ENCODE peak calls at places on chromosomes 6 and 20, in eight cellular contexts. I is sigmoid colon, T is GM23338, W is H1, J is suprapubic skin, Y is GM12878, H is stomach, X is K562. D is an unnamed sample.

GRCh38 chr6:126909493-126909892 is 209.0 kb upstream of the RSPO3 start:
- DNase-seq in I (no peak), T (no peak), W (no peak), J (no peak), Y (no peak), H (no peak), X (no peak), D (no peak)

GRCh38 chr20:59148713-59149493 is 14.7 kb upstream of the ZNF831 start:
- DNase-seq in I (no peak), T (no peak), W (no peak), J (no peak), Y (no peak), H (no peak), X (no peak), D (no peak)

GRCh38 chr20:40008177-40008576 is 680.9 kb downstream of the MAFB start:
- DNase-seq in I (no peak), T (no peak), W (no peak), J (no peak), Y (no peak), H (no peak), X (no peak), D (no peak)

GRCh38 chr6:43020847-43021246 is 576 bp upstream of the RRP36 start:
- DNase-seq in I (no peak), T (peak; percentile 74), W (peak; percentile 61), J (no peak), Y (no peak), H (no peak), X (peak; percentile 50), D (no peak)

GRCh38 chr6:16982827-16983226 is 119.0 kb upstream of the STMND1 start:
- DNase-seq in I (no peak), T (no peak), W (no peak), J (no peak), Y (peak; percentile 27), H (no peak), X (no peak), D (no peak)

GRCh38 chr20:54510546-54511129 is 35.2 kb downstream of the DOK5 start:
- DNase-seq in I (no peak), T (peak; percentile 66), W (peak; percentile 51), J (no peak), Y (no peak), H (no peak), X (no peak), D (no peak)

GRCh38 chr20:25484224-25484846 is 76.9 kb downstream of the GINS1 start:
- DNase-seq in I (no peak), T (peak; percentile 33), W (no peak), J (no peak), Y (no peak), H (no peak), X (no peak), D (no peak)

GRCh38 chr20:52060794-52061714 is 130.5 kb downstream of the ZFP64 start:
- DNase-seq in I (no peak), T (peak; percentile 81), W (no peak), J (no peak), Y (no peak), H (no peak), X (no peak), D (no peak)

GRCh38 chr6:53366128-53366527 is 17.4 kb upstream of the ELOVL5 start:
- DNase-seq in I (no peak), T (no peak), W (no peak), J (no peak), Y (no peak), H (no peak), X (no peak), D (no peak)

GRCh38 chr20:14142171-14142570 is 146.9 kb downstream of the MACROD2 start:
- DNase-seq in I (no peak), T (peak; percentile 88), W (peak; percentile 58), J (no peak), Y (peak; percentile 2), H (peak; percentile 47), X (no peak), D (peak; percentile 2)

GRCh38 chr20:62791301-62792181 is 4.7 kb upstream of the MRGBP start:
- DNase-seq in I (peak; percentile 95), T (peak; percentile 97), W (peak; percentile 90), J (peak; percentile 85), Y (no peak), H (peak; percentile 82), X (peak; percentile 69), D (peak; percentile 92)

GRCh38 chr6:149031545-149032317 is 284.9 kb downstream of the UST start:
- DNase-seq in I (no peak), T (no peak), W (no peak), J (no peak), Y (no peak), H (no peak), X (no peak), D (no peak)

GRCh38 chr6:36247691-36248090 is 22.2 kb upstream of the PNPLA1 start:
- DNase-seq in I (no peak), T (no peak), W (no peak), J (no peak), Y (no peak), H (no peak), X (no peak), D (no peak)

GRCh38 chr20:21570285-21570992 is 56.6 kb upstream of the NKX2-2 start:
- DNase-seq in I (no peak), T (peak; percentile 80), W (no peak), J (no peak), Y (no peak), H (no peak), X (no peak), D (no peak)

GRCh38 chr6:30557683-30557981 is 537 bp downstream of the PRR3 start:
- DNase-seq in I (no peak), T (no peak), W (no peak), J (no peak), Y (no peak), H (no peak), X (no peak), D (peak; percentile 82)

GRCh38 chr6:93047033-93047432 is 372.3 kb downstream of the EPHA7 start:
- DNase-seq in I (no peak), T (peak; percentile 66), W (no peak), J (no peak), Y (no peak), H (no peak), X (no peak), D (no peak)

GRCh38 chr20:50987493-50988210 is 29.0 kb downstream of the MOCS3 start:
- DNase-seq in I (peak; percentile 83), T (peak; percentile 95), W (peak; percentile 83), J (peak; percentile 71), Y (peak; percentile 16), H (peak; percentile 71), X (peak; percentile 74), D (peak; percentile 64)

GRCh38 chr20:24987244-24987643 is 5.3 kb downstream of the APMAP start:
- DNase-seq in I (no peak), T (no peak), W (no peak), J (no peak), Y (no peak), H (no peak), X (no peak), D (peak; percentile 44)

GRCh38 chr6:147841749-147842148 is 333.3 kb downstream of the SAMD5 start:
- DNase-seq in I (no peak), T (no peak), W (no peak), J (no peak), Y (no peak), H (no peak), X (no peak), D (no peak)

GRCh38 chr20:56628015-56628872 is 862 bp upstream of the TFAP2C start:
- DNase-seq in I (peak; percentile 64), T (peak; percentile 55), W (peak; percentile 68), J (peak; percentile 68), Y (no peak), H (no peak), X (no peak), D (no peak)
- TF ChIP-seq POLR2AphosphoS5 in I (peak; percentile 31), T (no peak), W (no peak), J (no peak), Y (no peak), H (no peak), X (no peak), D (no peak)

GRCh38 chr6:31739639-31740396 is at the start of gene MSH5:
- DNase-seq in I (peak; percentile 100), T (peak; percentile 100), W (peak; percentile 98), J (peak; percentile 99), Y (peak; percentile 98), H (peak; percentile 98), X (peak; percentile 100), D (peak; percentile 99)

GRCh38 chr6:31737315-31738047 is 1.2 kb upstream of the CLIC1 start:
- DNase-seq in I (no peak), T (peak; percentile 56), W (peak; percentile 49), J (no peak), Y (no peak), H (no peak), X (no peak), D (peak; percentile 67)

GRCh38 chr6:31736768-31737314 is 511 bp upstream of the CLIC1 start:
- DNase-seq in I (no peak), T (no peak), W (no peak), J (no peak), Y (no peak), H (no peak), X (no peak), D (peak; percentile 27)

GRCh38 chr6:31736026-31736767 is at the start of gene CLIC1:
- DNase-seq in I (peak; percentile 95), T (peak; percentile 90), W (peak; percentile 86), J (peak; percentile 95), Y (peak; percentile 55), H (peak; percentile 87), X (peak; percentile 97), D (peak; percentile 96)

GRCh38 chr6:31738048-31738979 is 1.5 kb upstream of the MSH5 start:
- DNase-seq in I (no peak), T (peak; percentile 50), W (no peak), J (no peak), Y (peak; percentile 75), H (peak; percentile 89), X (peak; percentile 72), D (peak; percentile 90)
- TF ChIP-seq POLR2AphosphoS5 in I (no peak), T (no peak), W (no peak), J (no peak), Y (peak; percentile 60), H (no peak), X (no peak), D (peak; percentile 87)

DNA sequence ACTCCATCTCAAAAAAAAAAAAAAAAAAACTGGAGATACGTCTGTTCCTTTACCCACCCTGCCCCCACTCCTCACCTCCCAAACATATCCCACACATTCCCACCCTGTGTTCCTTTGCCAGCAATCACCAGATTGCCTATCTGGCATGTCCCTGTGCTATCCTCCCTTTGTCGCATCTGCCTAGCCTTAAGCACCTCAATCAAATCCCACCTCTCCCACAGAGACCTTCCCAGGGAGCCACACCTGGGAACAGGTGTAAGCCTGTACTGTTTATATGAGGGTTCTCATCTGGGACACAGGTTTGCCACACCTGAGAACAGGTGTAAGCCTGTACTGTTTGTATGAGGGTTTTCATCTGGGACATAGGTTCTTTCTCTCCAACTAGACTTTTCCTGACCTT is 16.8 kb downstream of the WFDC3 start:
- DNase-seq in I (no peak), T (no peak), W (no peak), J (no peak), Y (no peak), H (no peak), X (no peak), D (no peak)
- TF ChIP-seq POLR2AphosphoS5 in I (no peak), T (no peak), W (no peak), J (no peak), Y (no peak), H (no peak), X (no peak), D (no peak)

DNA sequence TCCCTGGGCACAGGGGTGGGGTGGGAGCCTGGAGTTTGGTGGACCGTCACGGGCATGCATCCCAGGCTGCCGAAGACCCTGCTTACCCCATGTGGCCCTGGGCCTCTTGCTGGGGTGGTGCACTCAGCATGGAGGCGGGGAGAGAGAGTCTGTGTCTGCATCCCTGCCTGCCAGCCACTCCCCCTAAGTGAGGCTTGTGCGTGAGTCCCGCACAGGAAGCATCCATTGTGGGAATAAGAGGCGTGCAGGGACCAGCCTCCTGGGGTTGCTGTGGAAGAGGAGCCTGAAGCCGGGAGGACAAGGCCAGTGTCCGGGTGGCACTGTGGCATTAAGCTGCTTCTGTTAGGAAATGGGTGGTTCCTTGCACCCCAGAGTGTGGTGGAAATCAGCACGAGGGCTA is 35.5 kb downstream of the CDH4 start:
- DNase-seq in I (no peak), T (no peak), W (peak; percentile 39), J (no peak), Y (no peak), H (no peak), X (no peak), D (no peak)
- TF ChIP-seq POLR2AphosphoS5 in I (no peak), T (no peak), W (no peak), J (no peak), Y (no peak), H (no peak), X (no peak), D (no peak)

D was measured in HL-60.